ENCODE peak calls at places on chromosomes 13 and 19, in eight cellular contexts. One of them, this sample, is unnamed.

GRCh38 chr13:100668408-100668807 is 6.2 kb downstream of the TMTC4 start:
- DNase-seq in iPS-NIHi11: no peak
- DNase-seq in mesothelial cell of epicardium: no peak
- DNase-seq in RWPE1: no peak
- DNase-seq in Kasumi-1: no peak
- DNase-seq in stimulated activated effector memory CD8-positive, alpha-beta T cell treated with anti-CD3 and anti-CD28 coated beads, Interleukin-12 subunit alpha, Interleukin-12 subunit beta, amount 100 ng/mL, for 72 hours: no peak
- DNase-seq in C1 segment of cervical spinal cord: no peak
- DNase-seq in progenitor cell of endocrine pancreas: no peak
- DNase-seq in this sample: no peak

GRCh38 chr13:42580644-42581043 is 6.7 kb downstream of the TNFSF11 start:
- DNase-seq in iPS-NIHi11: no peak
- DNase-seq in mesothelial cell of epicardium: no peak
- DNase-seq in RWPE1: no peak
- DNase-seq in Kasumi-1: no peak
- DNase-seq in stimulated activated effector memory CD8-positive, alpha-beta T cell treated with anti-CD3 and anti-CD28 coated beads, Interleukin-12 subunit alpha, Interleukin-12 subunit beta, amount 100 ng/mL, for 72 hours: no peak
- DNase-seq in C1 segment of cervical spinal cord: no peak
- DNase-seq in progenitor cell of endocrine pancreas: no peak
- DNase-seq in this sample: no peak

GRCh38 chr13:29482504-29482903 is 113.0 kb downstream of the SLC7A1 start:
- DNase-seq in iPS-NIHi11: no peak
- DNase-seq in mesothelial cell of epicardium: no peak
- DNase-seq in RWPE1: no peak
- DNase-seq in Kasumi-1: no peak
- DNase-seq in stimulated activated effector memory CD8-positive, alpha-beta T cell treated with anti-CD3 and anti-CD28 coated beads, Interleukin-12 subunit alpha, Interleukin-12 subunit beta, amount 100 ng/mL, for 72 hours: no peak
- DNase-seq in C1 segment of cervical spinal cord: no peak
- DNase-seq in progenitor cell of endocrine pancreas: no peak
- DNase-seq in this sample: no peak

GRCh38 chr19:6213266-6213595 is 66.5 kb downstream of the MLLT1 start:
- DNase-seq in iPS-NIHi11: no peak
- DNase-seq in mesothelial cell of epicardium: no peak
- DNase-seq in RWPE1: no peak
- DNase-seq in Kasumi-1: no peak
- DNase-seq in stimulated activated effector memory CD8-positive, alpha-beta T cell treated with anti-CD3 and anti-CD28 coated beads, Interleukin-12 subunit alpha, Interleukin-12 subunit beta, amount 100 ng/mL, for 72 hours: no peak
- DNase-seq in C1 segment of cervical spinal cord: no peak
- DNase-seq in progenitor cell of endocrine pancreas: no peak
- DNase-seq in this sample: no peak

GRCh38 chr19:51337141-51337860 is 4.6 kb downstream of the VSIG10L start:
- DNase-seq in iPS-NIHi11: no peak
- DNase-seq in mesothelial cell of epicardium: no peak
- DNase-seq in RWPE1: no peak
- DNase-seq in Kasumi-1: no peak
- DNase-seq in stimulated activated effector memory CD8-positive, alpha-beta T cell treated with anti-CD3 and anti-CD28 coated beads, Interleukin-12 subunit alpha, Interleukin-12 subunit beta, amount 100 ng/mL, for 72 hours: no peak
- DNase-seq in C1 segment of cervical spinal cord: no peak
- DNase-seq in progenitor cell of endocrine pancreas: no peak
- DNase-seq in this sample: no peak

GRCh38 chr13:24670927-24671326 is 9.3 kb upstream of the ATP12A start:
- DNase-seq in iPS-NIHi11: peak
- DNase-seq in mesothelial cell of epicardium: no peak
- DNase-seq in RWPE1: peak
- DNase-seq in Kasumi-1: peak
- DNase-seq in stimulated activated effector memory CD8-positive, alpha-beta T cell treated with anti-CD3 and anti-CD28 coated beads, Interleukin-12 subunit alpha, Interleukin-12 subunit beta, amount 100 ng/mL, for 72 hours: no peak
- DNase-seq in C1 segment of cervical spinal cord: no peak
- DNase-seq in progenitor cell of endocrine pancreas: no peak
- DNase-seq in this sample: peak

GRCh38 chr13:87671824-87672603 is 843 bp downstream of the SLITRK5 start:
- DNase-seq in iPS-NIHi11: peak
- DNase-seq in mesothelial cell of epicardium: no peak
- DNase-seq in RWPE1: no peak
- DNase-seq in Kasumi-1: peak
- DNase-seq in stimulated activated effector memory CD8-positive, alpha-beta T cell treated with anti-CD3 and anti-CD28 coated beads, Interleukin-12 subunit alpha, Interleukin-12 subunit beta, amount 100 ng/mL, for 72 hours: no peak
- DNase-seq in C1 segment of cervical spinal cord: peak
- DNase-seq in progenitor cell of endocrine pancreas: no peak
- DNase-seq in this sample: peak

GRCh38 chr19:15260939-15261338 is 28.7 kb upstream of the EPHX3 start:
- DNase-seq in iPS-NIHi11: no peak
- DNase-seq in mesothelial cell of epicardium: no peak
- DNase-seq in RWPE1: no peak
- DNase-seq in Kasumi-1: peak
- DNase-seq in stimulated activated effector memory CD8-positive, alpha-beta T cell treated with anti-CD3 and anti-CD28 coated beads, Interleukin-12 subunit alpha, Interleukin-12 subunit beta, amount 100 ng/mL, for 72 hours: no peak
- DNase-seq in C1 segment of cervical spinal cord: no peak
- DNase-seq in progenitor cell of endocrine pancreas: no peak
- DNase-seq in this sample: no peak

GRCh38 chr19:55460670-55461258 is 678 bp downstream of the ISOC2 start:
- DNase-seq in iPS-NIHi11: peak
- DNase-seq in mesothelial cell of epicardium: no peak
- DNase-seq in RWPE1: peak
- DNase-seq in Kasumi-1: peak
- DNase-seq in stimulated activated effector memory CD8-positive, alpha-beta T cell treated with anti-CD3 and anti-CD28 coated beads, Interleukin-12 subunit alpha, Interleukin-12 subunit beta, amount 100 ng/mL, for 72 hours: no peak
- DNase-seq in C1 segment of cervical spinal cord: peak
- DNase-seq in progenitor cell of endocrine pancreas: peak
- DNase-seq in this sample: peak

GRCh38 chr13:87128006-87128405 is 543.2 kb upstream of the SLITRK5 start:
- DNase-seq in iPS-NIHi11: peak
- DNase-seq in mesothelial cell of epicardium: no peak
- DNase-seq in RWPE1: no peak
- DNase-seq in Kasumi-1: no peak
- DNase-seq in stimulated activated effector memory CD8-positive, alpha-beta T cell treated with anti-CD3 and anti-CD28 coated beads, Interleukin-12 subunit alpha, Interleukin-12 subunit beta, amount 100 ng/mL, for 72 hours: no peak
- DNase-seq in C1 segment of cervical spinal cord: no peak
- DNase-seq in progenitor cell of endocrine pancreas: no peak
- DNase-seq in this sample: no peak

GRCh38 chr13:40479196-40479845 is 187.1 kb downstream of the FOXO1 start:
- DNase-seq in iPS-NIHi11: no peak
- DNase-seq in mesothelial cell of epicardium: no peak
- DNase-seq in RWPE1: no peak
- DNase-seq in Kasumi-1: no peak
- DNase-seq in stimulated activated effector memory CD8-positive, alpha-beta T cell treated with anti-CD3 and anti-CD28 coated beads, Interleukin-12 subunit alpha, Interleukin-12 subunit beta, amount 100 ng/mL, for 72 hours: no peak
- DNase-seq in C1 segment of cervical spinal cord: peak
- DNase-seq in progenitor cell of endocrine pancreas: no peak
- DNase-seq in this sample: no peak

GRCh38 chr13:21671793-21672680 is 1.2 kb downstream of the FGF9 start:
- DNase-seq in iPS-NIHi11: peak
- DNase-seq in mesothelial cell of epicardium: no peak
- DNase-seq in RWPE1: no peak
- DNase-seq in Kasumi-1: no peak
- DNase-seq in stimulated activated effector memory CD8-positive, alpha-beta T cell treated with anti-CD3 and anti-CD28 coated beads, Interleukin-12 subunit alpha, Interleukin-12 subunit beta, amount 100 ng/mL, for 72 hours: no peak
- DNase-seq in C1 segment of cervical spinal cord: no peak
- DNase-seq in progenitor cell of endocrine pancreas: no peak
- DNase-seq in this sample: no peak

GRCh38 chr13:21673592-21674270 is 2.9 kb downstream of the FGF9 start:
- DNase-seq in iPS-NIHi11: peak
- DNase-seq in mesothelial cell of epicardium: no peak
- DNase-seq in RWPE1: peak
- DNase-seq in Kasumi-1: no peak
- DNase-seq in stimulated activated effector memory CD8-positive, alpha-beta T cell treated with anti-CD3 and anti-CD28 coated beads, Interleukin-12 subunit alpha, Interleukin-12 subunit beta, amount 100 ng/mL, for 72 hours: no peak
- DNase-seq in C1 segment of cervical spinal cord: no peak
- DNase-seq in progenitor cell of endocrine pancreas: peak
- DNase-seq in this sample: peak

GRCh38 chr19:35090160-35090794 is 25.3 kb upstream of the FXYD3 start:
- DNase-seq in iPS-NIHi11: peak
- DNase-seq in mesothelial cell of epicardium: no peak
- DNase-seq in RWPE1: peak
- DNase-seq in Kasumi-1: peak
- DNase-seq in stimulated activated effector memory CD8-positive, alpha-beta T cell treated with anti-CD3 and anti-CD28 coated beads, Interleukin-12 subunit alpha, Interleukin-12 subunit beta, amount 100 ng/mL, for 72 hours: peak
- DNase-seq in C1 segment of cervical spinal cord: peak
- DNase-seq in progenitor cell of endocrine pancreas: peak
- DNase-seq in this sample: peak

GRCh38 chr13:28822161-28822560 is 2.0 kb downstream of the MTUS2 start:
- DNase-seq in iPS-NIHi11: no peak
- DNase-seq in mesothelial cell of epicardium: no peak
- DNase-seq in RWPE1: no peak
- DNase-seq in Kasumi-1: no peak
- DNase-seq in stimulated activated effector memory CD8-positive, alpha-beta T cell treated with anti-CD3 and anti-CD28 coated beads, Interleukin-12 subunit alpha, Interleukin-12 subunit beta, amount 100 ng/mL, for 72 hours: no peak
- DNase-seq in C1 segment of cervical spinal cord: no peak
- DNase-seq in progenitor cell of endocrine pancreas: no peak
- DNase-seq in this sample: no peak